ENCODE peak calls at places on chromosomes 12 and 14, in eight cellular contexts. F is GM20000, E is tibial artery, W is Peyer's patch, B is epithelial cell of esophagus, J is PC-9, R is HCT116, T is H9. Z is an unnamed sample.
A peak's percentile ranks its signal among the peaks of the same experiment; 100 is the strongest.

GRCh38 chr14:102923920-102924486 is 1.5 kb downstream of the AMN start:
- DNase-seq in J (no peak), T (no peak), B (no peak), W (peak; percentile 66), E (no peak), F (no peak), R (no peak), Z (no peak)

GRCh38 chr12:47022296-47022695 is 57.1 kb upstream of the PCED1B start:
- DNase-seq in T (no peak), E (no peak), W (no peak), J (peak; percentile 67), R (no peak), F (no peak), B (peak; percentile 63), Z (no peak)

GRCh38 chr14:102949801-102950451 is 27.5 kb downstream of the AMN start:
- DNase-seq in R (no peak), W (no peak), B (no peak), T (no peak), E (no peak), J (no peak), F (no peak), Z (no peak)

GRCh38 chr12:5295151-5295550 is 136.8 kb upstream of the NTF3 start:
- DNase-seq in W (no peak), J (no peak), B (peak; percentile 27), E (no peak), R (no peak), T (no peak), F (no peak), Z (no peak)

GRCh38 chr12:129614221-129614885 is 289.5 kb downstream of the TMEM132D start:
- DNase-seq in R (no peak), W (no peak), T (no peak), E (no peak), F (no peak), J (no peak), B (no peak), Z (no peak)

GRCh38 chr12:6468283-6468575 is 2.2 kb downstream of the VAMP1 start:
- DNase-seq in T (no peak), J (no peak), E (no peak), F (no peak), R (no peak), B (peak; percentile 29), W (no peak), Z (no peak)

GRCh38 chr14:63712123-63712522 is 15.7 kb downstream of the SGPP1 start:
- DNase-seq in F (no peak), E (no peak), T (no peak), B (no peak), J (no peak), R (no peak), W (no peak), Z (no peak)

GRCh38 chr12:24630446-24630845 is 318.5 kb downstream of the BCAT1 start:
- DNase-seq in R (no peak), W (no peak), E (no peak), B (no peak), J (no peak), T (no peak), F (no peak), Z (no peak)

GRCh38 chr12:107145397-107145796 is 52.0 kb upstream of the CRY1 start:
- DNase-seq in R (no peak), F (no peak), J (no peak), E (no peak), B (peak; percentile 62), T (no peak), W (no peak), Z (no peak)

GRCh38 chr12:15763336-15763735 is 25.9 kb downstream of the EPS8 start:
- DNase-seq in F (no peak), W (no peak), J (no peak), B (no peak), T (no peak), R (no peak), E (no peak), Z (no peak)

GRCh38 chr12:110108309-110109036 is 15.7 kb upstream of the IFT81 start:
- DNase-seq in E (no peak), T (no peak), F (no peak), R (no peak), J (no peak), W (no peak), B (no peak), Z (no peak)

GRCh38 chr14:59454131-59454530 is 11.0 kb downstream of the GPR135 start:
- DNase-seq in W (no peak), J (no peak), F (no peak), E (peak; percentile 49), B (peak; percentile 77), T (no peak), R (no peak), Z (no peak)

GRCh38 chr12:93230311-93230689 is 147.4 kb upstream of the NUDT4 start:
- DNase-seq in B (no peak), J (no peak), T (no peak), F (no peak), R (no peak), E (no peak), W (no peak), Z (no peak)

GRCh38 chr14:34623506-34623905 is 6.4 kb downstream of the SNX6 start:
- DNase-seq in B (no peak), W (no peak), R (no peak), J (no peak), T (no peak), F (no peak), E (no peak), Z (no peak)

GRCh38 chr12:6430124-6430989 is 14.4 kb upstream of the CD27 start:
- DNase-seq in T (no peak), E (peak; percentile 92), R (peak; percentile 76), F (no peak), B (peak; percentile 90), J (peak; percentile 98), W (peak; percentile 68), Z (no peak)

GRCh38 chr12:4164591-4165558 is 108.7 kb upstream of the CCND2 start:
- DNase-seq in T (peak; percentile 87), F (peak; percentile 73), R (no peak), W (peak; percentile 62), J (no peak), E (peak; percentile 29), B (peak; percentile 83), Z (peak; percentile 78)

GRCh38 chr12:28967426-28967825 is 181.7 kb upstream of the FAR2 start:
- DNase-seq in R (no peak), B (no peak), F (no peak), E (no peak), T (no peak), W (no peak), J (no peak), Z (no peak)

GRCh38 chr12:24909667-24910066 is 39.2 kb downstream of the BCAT1 start:
- DNase-seq in B (peak; percentile 95), J (no peak), R (no peak), E (peak; percentile 80), F (no peak), T (no peak), W (no peak), Z (no peak)

GRCh38 chr12:55930771-55931316 is at the start of gene DGKA:
- DNase-seq in W (peak; percentile 73), B (peak; percentile 92), F (peak; percentile 83), T (peak; percentile 69), J (peak; percentile 59), E (no peak), R (peak; percentile 41), Z (peak; percentile 74)

GRCh38 chr12:2273751-2274150 is 221.0 kb downstream of the CACNA1C start:
- DNase-seq in R (no peak), T (no peak), B (no peak), E (no peak), F (no peak), J (no peak), W (no peak), Z (no peak)

GRCh38 chr12:114995891-114996290 is 311.9 kb upstream of the TBX3 start:
- DNase-seq in J (no peak), B (no peak), T (no peak), W (no peak), F (no peak), E (no peak), R (no peak), Z (no peak)

GRCh38 chr12:47949441-47950341 is 13.7 kb upstream of the TMEM106C start:
- DNase-seq in T (peak; percentile 91), F (peak; percentile 85), J (peak; percentile 66), R (peak; percentile 69), E (peak; percentile 63), W (peak; percentile 89), B (peak; percentile 85), Z (peak; percentile 83)

GRCh38 chr14:101372894-101373640 is 188.2 kb upstream of the DIO3 start:
- DNase-seq in T (no peak), E (no peak), J (no peak), B (no peak), F (no peak), W (no peak), R (no peak), Z (no peak)

GRCh38 chr12:54215990-54216579 is 27.3 kb upstream of the SMUG1 start:
- DNase-seq in W (no peak), J (peak; percentile 33), R (no peak), E (no peak), T (peak; percentile 76), B (no peak), F (peak; percentile 23), Z (peak; percentile 47)

GRCh38 chr12:54211920-54212319 is 23.1 kb upstream of the SMUG1 start:
- DNase-seq in W (peak; percentile 13), B (no peak), E (no peak), J (no peak), F (no peak), R (no peak), T (no peak), Z (no peak)

GRCh38 chr12:54210400-54210790 is 21.6 kb upstream of the SMUG1 start:
- DNase-seq in J (no peak), E (no peak), B (no peak), F (no peak), R (no peak), W (no peak), T (no peak), Z (no peak)

GRCh38 chr12:54214553-54215374 is 26.0 kb upstream of the SMUG1 start:
- DNase-seq in R (peak; percentile 85), F (peak; percentile 91), T (peak; percentile 98), E (peak; percentile 81), B (peak; percentile 88), J (peak; percentile 73), W (peak; percentile 85), Z (peak; percentile 93)

GRCh38 chr12:54213084-54213483 is 24.3 kb upstream of the SMUG1 start:
- DNase-seq in B (peak; percentile 34), W (peak; percentile 12), F (no peak), T (no peak), E (no peak), R (no peak), J (no peak), Z (no peak)
- TF ChIP-seq CTCF in B (peak; percentile 2), W (no peak), F (no peak), T (peak; percentile 46), E (no peak), R (peak; percentile 14), J (no peak), Z (no peak)

GRCh38 chr14:24441904-24442239 is 704 bp downstream of the SDR39U1 start:
- DNase-seq in F (no peak), B (peak; percentile 70), E (no peak), W (no peak), J (no peak), R (no peak), T (no peak), Z (no peak)
- TF ChIP-seq CTCF in F (no peak), B (no peak), E (no peak), W (no peak), J (no peak), R (no peak), T (no peak), Z (no peak)

GRCh38 chr14:54488646-54489317 is at the start of gene GMFB:
- DNase-seq in E (peak; percentile 92), W (peak; percentile 95), R (peak; percentile 86), B (peak; percentile 97), J (peak; percentile 85), F (peak; percentile 94), T (peak; percentile 90), Z (peak; percentile 94)
- TF ChIP-seq CTCF in E (peak; percentile 31), W (peak; percentile 1), R (peak; percentile 54), B (peak; percentile 67), J (no peak), F (no peak), T (peak; percentile 53), Z (peak; percentile 26)

GRCh38 chr12:54658306-54659264 is 10.4 kb upstream of the DCD start:
- DNase-seq in E (no peak), J (no peak), T (peak; percentile 92), R (peak; percentile 60), B (peak; percentile 43), W (no peak), F (peak; percentile 73), Z (peak; percentile 76)
- TF ChIP-seq CTCF in E (no peak), J (peak; percentile 50), T (peak; percentile 88), R (peak; percentile 80), B (peak; percentile 40), W (peak; percentile 14), F (peak; percentile 77), Z (peak; percentile 62)

Z was measured in GM13976.